ENCODE peak calls at places on chromosomes 5 and 9, in eight cellular contexts. E is adrenal gland, G is PC-3, P is foreskin fibroblast, H is cardiac muscle cell, X is suprapubic skin, M is HCT116, B is fibroblast of villous mesenchyme. C is an unnamed sample.

GRCh38 chr5:66720776-66721175 is 124.6 kb downstream of the MAST4 start:
- DNase-seq in M (no peak), H (no peak), G (no peak), B (no peak), P (no peak), E (no peak), X (no peak), C (no peak)

GRCh38 chr9:114513050-114513951 is 8.0 kb upstream of the WHRN start:
- DNase-seq in E (no peak), G (peak; percentile 62), B (no peak), M (no peak), P (no peak), X (no peak), H (no peak), C (no peak)

GRCh38 chr9:96688215-96688614 is 33.1 kb upstream of the PRXL2C start:
- DNase-seq in H (no peak), G (no peak), E (no peak), B (no peak), M (no peak), X (no peak), P (no peak), C (no peak)

GRCh38 chr9:73344060-73344459 is 192.4 kb downstream of the ANXA1 start:
- DNase-seq in X (no peak), H (no peak), E (no peak), M (no peak), G (no peak), P (no peak), B (no peak), C (no peak)

GRCh38 chr5:2506603-2507002 is 244.9 kb downstream of the IRX2 start:
- DNase-seq in X (no peak), B (no peak), M (no peak), G (no peak), H (no peak), P (no peak), E (no peak), C (no peak)

GRCh38 chr5:116524051-116524450 is 50.6 kb downstream of the SEMA6A start:
- DNase-seq in P (no peak), B (no peak), G (no peak), X (no peak), M (no peak), E (no peak), H (no peak), C (no peak)

GRCh38 chr5:141492168-141492885 is 3.4 kb downstream of the PCDHGC5 start:
- DNase-seq in B (no peak), H (no peak), P (no peak), X (no peak), E (no peak), M (no peak), G (no peak), C (no peak)

GRCh38 chr9:87309236-87309635 is 188.4 kb upstream of the DAPK1 start:
- DNase-seq in B (peak; percentile 59), H (peak; percentile 37), P (no peak), M (no peak), X (no peak), G (no peak), E (no peak), C (no peak)

GRCh38 chr5:78735834-78736463 is 87.4 kb upstream of the LHFPL2 start:
- DNase-seq in M (no peak), X (no peak), E (no peak), H (no peak), P (no peak), G (no peak), B (no peak), C (no peak)

GRCh38 chr5:58114324-58114723 is 345.6 kb downstream of the PLK2 start:
- DNase-seq in P (peak; percentile 78), G (peak; percentile 72), M (no peak), B (no peak), E (no peak), H (peak; percentile 32), X (no peak), C (peak; percentile 49)

GRCh38 chr5:57166250-57166649 is 7.6 kb upstream of the GPBP1 start:
- DNase-seq in B (peak; percentile 39), G (no peak), E (no peak), H (no peak), X (no peak), P (peak; percentile 24), M (no peak), C (no peak)

GRCh38 chr5:169595172-169595820 is 11.7 kb downstream of the SPDL1 start:
- DNase-seq in H (no peak), E (no peak), G (no peak), B (no peak), P (peak; percentile 58), M (no peak), X (no peak), C (no peak)

GRCh38 chr5:133818869-133819600 is 149.4 kb downstream of the C5orf15 start:
- DNase-seq in E (no peak), X (peak; percentile 27), G (no peak), H (no peak), M (no peak), P (no peak), B (no peak), C (no peak)

GRCh38 chr9:38370231-38370630 is 22.3 kb upstream of the ALDH1B1 start:
- DNase-seq in P (no peak), X (peak; percentile 31), B (no peak), E (no peak), H (no peak), M (no peak), G (no peak), C (no peak)

GRCh38 chr5:175736652-175737051 is 78.8 kb downstream of the HRH2 start:
- DNase-seq in P (no peak), X (no peak), H (no peak), G (no peak), B (no peak), M (no peak), E (no peak), C (no peak)

GRCh38 chr5:175735701-175736100 is 77.8 kb downstream of the HRH2 start:
- DNase-seq in H (no peak), B (no peak), E (no peak), P (no peak), X (no peak), G (no peak), M (no peak), C (no peak)

GRCh38 chr5:175738126-175738525 is 80.3 kb downstream of the HRH2 start:
- DNase-seq in E (no peak), H (no peak), X (no peak), B (no peak), M (no peak), G (no peak), P (no peak), C (no peak)

GRCh38 chr5:175738595-175739133 is 80.8 kb downstream of the HRH2 start:
- DNase-seq in G (no peak), P (no peak), E (no peak), H (no peak), X (no peak), B (no peak), M (no peak), C (no peak)

GRCh38 chr5:175737481-175737880 is 79.6 kb downstream of the HRH2 start:
- DNase-seq in H (no peak), B (no peak), G (no peak), X (no peak), M (no peak), P (no peak), E (no peak), C (no peak)
- H3K4me3 ChIP-seq in H (no peak overlapping the region), B (no peak overlapping the region), G (no peak overlapping the region), X (no peak overlapping the region), M (no peak overlapping the region), P (no peak overlapping the region), E (no peak overlapping the region), C (no peak overlapping the region)

GRCh38 chr9:23820731-23821399 is 5.2 kb downstream of the ELAVL2 start:
- DNase-seq in M (no peak), G (peak; percentile 48), X (no peak), P (peak; percentile 1), E (no peak), B (no peak), H (no peak), C (no peak)
- H3K4me3 ChIP-seq in M (no peak overlapping the region), G (peak overlapping the region; percentile 75), X (peak overlapping the region; percentile 67), P (no peak overlapping the region), E (no peak overlapping the region), B (no peak overlapping the region), H (peak overlapping the region; percentile 73), C (peak overlapping the region; percentile 54)

GRCh38 chr5:138913773-138914172 is 38.6 kb upstream of the LRRTM2 start:
- DNase-seq in E (no peak), X (no peak), P (no peak), G (no peak), B (no peak), M (no peak), H (no peak), C (no peak)

GRCh38 chr5:138911441-138911840 is 36.3 kb upstream of the LRRTM2 start:
- DNase-seq in H (peak; percentile 60), E (no peak), B (peak; percentile 37), P (no peak), G (no peak), X (no peak), M (no peak), C (no peak)

GRCh38 chr5:138910546-138911185 is 35.5 kb upstream of the LRRTM2 start:
- DNase-seq in X (no peak), G (no peak), P (no peak), E (no peak), H (no peak), B (no peak), M (no peak), C (no peak)

GRCh38 chr5:138912093-138912492 is 37.0 kb upstream of the LRRTM2 start:
- DNase-seq in E (no peak), G (no peak), M (no peak), P (no peak), H (no peak), B (no peak), X (no peak), C (no peak)

DNA sequence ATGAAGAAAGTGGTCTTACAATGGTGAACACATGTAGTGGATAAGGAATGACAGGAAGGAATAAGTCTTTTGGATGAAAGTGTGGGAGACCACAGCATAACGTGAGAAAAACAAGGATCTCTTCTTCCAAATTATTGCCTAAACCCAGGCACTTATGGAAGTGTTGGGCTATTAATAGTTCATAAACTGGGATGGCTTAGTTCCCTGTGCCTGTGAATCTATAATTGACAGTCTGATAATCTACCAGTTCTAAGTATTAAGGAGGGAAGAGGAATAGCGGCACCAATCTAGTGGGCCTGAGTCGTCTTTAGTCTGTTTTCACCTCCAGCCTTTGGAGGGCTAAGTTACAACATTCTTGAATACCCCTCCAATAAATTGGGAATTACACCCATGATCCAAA is 39.2 kb upstream of the LRRTM2 start:
- DNase-seq in E (no peak), B (no peak), X (no peak), H (no peak), M (no peak), P (no peak), G (no peak), C (no peak)
- H3K4me3 ChIP-seq in E (no peak overlapping the region), B (no peak overlapping the region), X (no peak overlapping the region), H (no peak overlapping the region), M (no peak overlapping the region), P (no peak overlapping the region), G (no peak overlapping the region), C (no peak overlapping the region)

DNA sequence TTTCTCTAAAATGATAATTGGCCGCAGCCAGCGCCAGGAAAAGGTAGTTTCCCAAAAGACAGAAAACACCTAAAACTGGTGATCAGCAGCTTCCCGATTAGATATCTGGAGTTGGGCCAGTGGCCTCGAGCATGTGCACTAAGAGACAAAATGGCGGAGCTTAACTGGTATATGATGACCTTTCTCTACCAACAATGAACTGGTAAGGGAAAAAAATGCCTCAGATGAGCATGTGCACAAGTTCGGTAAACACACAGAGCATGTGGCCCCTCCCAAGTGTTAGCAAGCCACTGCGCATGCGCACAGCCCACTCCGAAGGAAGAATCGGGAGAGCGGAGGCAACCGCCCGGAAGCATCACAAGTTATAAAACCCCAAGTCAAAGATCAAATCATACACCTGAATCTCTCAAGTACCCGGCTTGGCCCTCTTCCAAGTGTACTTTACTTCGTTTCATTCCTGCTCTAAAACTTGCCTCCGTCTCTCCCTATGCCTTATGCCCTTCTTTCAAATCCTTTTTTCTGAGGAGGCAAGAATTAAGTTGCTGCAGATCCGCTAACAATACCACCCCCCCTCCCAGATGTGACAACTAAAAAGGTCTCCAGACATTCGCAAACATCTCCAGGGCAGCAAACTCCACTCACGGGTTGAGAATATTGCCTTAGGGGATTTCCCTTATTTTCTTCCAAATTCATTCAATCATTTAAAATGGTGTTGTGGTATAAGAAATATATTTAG is 15.0 kb upstream of the PTBP3 start:
- DNase-seq in P (peak; percentile 88), E (peak; percentile 90), M (no peak), H (peak; percentile 89), G (no peak), X (peak; percentile 80), B (peak; percentile 67), C (no peak)
- H3K4me3 ChIP-seq in P (peak overlapping the region; percentile 45), E (no peak overlapping the region), M (no peak overlapping the region), H (peak overlapping the region; percentile 18), G (no peak overlapping the region), X (peak overlapping the region; percentile 50), B (peak overlapping the region; percentile 46), C (peak overlapping the region; percentile 40)

C was measured in skeletal muscle cell.